ENCODE peak calls at places on chromosomes 7 and 10, in six cellular contexts. C is mesenchymal stem cell, I is neuronal stem cell, T is H9, V is IMR-90, D is H1. O is an unnamed sample.

GRCh38 chr7:780056-780455 is 52.2 kb upstream of the SUN1 start:
- DNase-seq in C (no peak), I (no peak), T (no peak), V (no peak), D (no peak), O (no peak)

GRCh38 chr10:77644557-77645243 is 7.1 kb upstream of the KCNMA1 start:
- DNase-seq in C (no peak), I (no peak), T (no peak), V (no peak), D (no peak), O (no peak)

GRCh38 chr7:150903627-150904026 is 51.3 kb downstream of the AOC1 start:
- DNase-seq in C (no peak), I (no peak), T (no peak), V (peak; percentile 81), D (no peak), O (no peak)

GRCh38 chr7:8605227-8605626 is 171.8 kb downstream of the NXPH1 start:
- DNase-seq in C (no peak), I (no peak), T (no peak), V (no peak), D (no peak), O (no peak)

GRCh38 chr7:146772581-146772980 is 656.0 kb downstream of the CNTNAP2 start:
- DNase-seq in C (no peak), I (peak; percentile 11), T (peak; percentile 80), V (no peak), D (peak; percentile 79), O (no peak)

GRCh38 chr7:16422100-16422430 is 727 bp upstream of the CRPPA start:
- DNase-seq in C (peak; percentile 33), I (no peak), T (no peak), V (peak; percentile 64), D (no peak), O (peak; percentile 22)

GRCh38 chr10:124125305-124126116 is 32.1 kb upstream of the CHST15 start:
- DNase-seq in C (no peak), I (no peak), T (peak; percentile 57), V (no peak), D (no peak), O (peak; percentile 70)

GRCh38 chr7:151400626-151401315 is 9.1 kb downstream of the WDR86 start:
- DNase-seq in C (no peak), I (no peak), T (no peak), V (no peak), D (no peak), O (no peak)

GRCh38 chr7:103487419-103487818 is 41.4 kb upstream of the SLC26A5 start:
- DNase-seq in C (no peak), I (no peak), T (no peak), V (no peak), D (no peak), O (no peak)

GRCh38 chr10:70804424-70804814 is 11.3 kb upstream of the SGPL1 start:
- DNase-seq in C (no peak), I (no peak), T (no peak), V (no peak), D (no peak), O (no peak)

GRCh38 chr10:119933179-119933578 is 40.6 kb downstream of the SEC23IP start:
- DNase-seq in C (no peak), I (peak; percentile 54), T (no peak), V (peak; percentile 3), D (no peak), O (no peak)

GRCh38 chr10:17021661-17022060 is 108.0 kb downstream of the CUBN start:
- DNase-seq in C (no peak), I (peak; percentile 60), T (no peak), V (peak; percentile 25), D (peak; percentile 46), O (no peak)

GRCh38 chr7:155553871-155554270 is 7.5 kb upstream of the CNPY1 start:
- DNase-seq in C (no peak), I (no peak), T (no peak), V (no peak), D (no peak), O (no peak)

GRCh38 chr10:79401015-79401921 is 44.2 kb downstream of the ZCCHC24 start:
- DNase-seq in C (peak; percentile 63), I (no peak), T (no peak), V (peak; percentile 49), D (no peak), O (no peak)

GRCh38 chr10:79379512-79380124 is 32.3 kb downstream of the PPIF start:
- DNase-seq in C (no peak), I (no peak), T (peak; percentile 22), V (no peak), D (no peak), O (no peak)

GRCh38 chr7:22574756-22575517 is 74.9 kb upstream of the STEAP1B start:
- DNase-seq in C (no peak), I (no peak), T (no peak), V (no peak), D (no peak), O (peak; percentile 57)

GRCh38 chr7:122767339-122767738 is 64.6 kb upstream of the RNF148 start:
- DNase-seq in C (no peak), I (peak; percentile 23), T (no peak), V (no peak), D (no peak), O (no peak)

GRCh38 chr7:157540020-157540419 is 203.2 kb downstream of the DNAJB6 start:
- DNase-seq in C (no peak), I (no peak), T (no peak), V (no peak), D (no peak), O (no peak)

GRCh38 chr10:110364531-110364937 is 59.8 kb upstream of the SMNDC1 start:
- DNase-seq in C (no peak), I (no peak), T (no peak), V (no peak), D (no peak), O (no peak)

GRCh38 chr7:87106974-87107612 is 45.2 kb upstream of the DMTF1 start:
- DNase-seq in C (no peak), I (no peak), T (no peak), V (no peak), D (no peak), O (peak; percentile 59)

GRCh38 chr10:117189557-117189956 is 7.7 kb upstream of the KCNK18 start:
- DNase-seq in C (no peak), I (no peak), T (no peak), V (no peak), D (no peak), O (no peak)

GRCh38 chr7:15441915-15442314 is 119.9 kb downstream of the AGMO start:
- DNase-seq in C (no peak), I (no peak), T (no peak), V (no peak), D (no peak), O (no peak)

GRCh38 chr7:24713850-24714675 is 43.2 kb downstream of the GSDME start:
- DNase-seq in C (no peak), I (no peak), T (no peak), V (no peak), D (peak; percentile 35), O (no peak)

GRCh38 chr10:128052696-128053095 is 73.5 kb downstream of the MKI67 start:
- DNase-seq in C (no peak), I (no peak), T (no peak), V (no peak), D (no peak), O (peak; percentile 35)

GRCh38 chr10:128051548-128051947 is 74.7 kb downstream of the MKI67 start:
- DNase-seq in C (no peak), I (no peak), T (no peak), V (no peak), D (no peak), O (no peak)

GRCh38 chr10:128049226-128050010 is 76.8 kb downstream of the MKI67 start:
- DNase-seq in C (no peak), I (no peak), T (no peak), V (no peak), D (no peak), O (peak; percentile 98)

GRCh38 chr10:128050117-128050516 is 76.1 kb downstream of the MKI67 start:
- DNase-seq in C (no peak), I (no peak), T (no peak), V (no peak), D (no peak), O (no peak)

DNA sequence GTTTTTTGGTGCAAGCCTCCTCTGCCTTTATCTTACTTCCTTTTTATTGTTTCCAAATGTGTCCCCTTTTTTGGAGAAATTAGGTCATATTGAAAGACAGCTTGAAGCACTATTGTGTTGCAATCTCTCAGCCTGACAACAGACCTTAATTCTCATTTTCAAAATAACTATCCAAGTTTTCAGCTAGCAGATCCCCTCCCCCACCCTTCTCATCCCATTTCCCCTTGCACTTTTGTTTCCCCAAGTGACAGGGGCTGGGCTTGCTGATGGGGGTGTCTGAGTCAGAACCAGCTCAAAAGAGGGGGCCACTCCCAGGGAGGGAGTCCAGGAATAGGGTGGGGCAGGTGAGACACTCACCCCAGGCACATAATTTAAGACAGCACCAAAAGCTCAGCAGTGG is 75.3 kb downstream of the MKI67 start:
- DNase-seq in C (no peak), I (no peak), T (no peak), V (no peak), D (no peak), O (no peak)
- H3K4me1 ChIP-seq in C (peaks cover 6% of the 10 kb centered on the region), I (peaks cover 4% of the 10 kb centered on the region), T (no peaks in the 10 kb centered on the region), V (peaks cover 4% of the 10 kb centered on the region), D (no peaks in the 10 kb centered on the region), O (peaks cover 3% of the 10 kb centered on the region)

DNA sequence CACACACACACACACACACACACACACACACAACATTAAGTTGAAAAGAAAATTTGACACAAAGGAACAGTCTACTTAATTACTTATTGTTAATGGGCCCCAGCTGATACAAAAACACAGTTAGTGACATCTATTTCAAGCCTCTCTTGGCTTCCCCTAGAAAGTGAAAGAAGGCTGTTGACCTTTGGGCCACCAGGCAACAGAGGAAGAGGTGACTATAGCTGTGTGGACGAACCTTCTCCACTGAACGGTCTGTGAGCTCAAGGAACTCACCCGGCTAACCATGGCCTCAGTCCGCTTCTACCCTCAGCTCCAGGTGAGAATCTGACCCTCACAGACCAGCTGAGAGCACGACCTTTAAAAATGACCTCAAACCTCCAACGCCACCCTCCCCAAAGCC is 32.9 kb upstream of the CALN1 start:
- DNase-seq in C (no peak), I (no peak), T (no peak), V (no peak), D (no peak), O (no peak)
- H3K14ac ChIP-seq in C (no peak overlapping the region), I (no peak overlapping the region), T (no peak overlapping the region), V (no peak overlapping the region), D (no peak overlapping the region), O (no peak overlapping the region)

DNA sequence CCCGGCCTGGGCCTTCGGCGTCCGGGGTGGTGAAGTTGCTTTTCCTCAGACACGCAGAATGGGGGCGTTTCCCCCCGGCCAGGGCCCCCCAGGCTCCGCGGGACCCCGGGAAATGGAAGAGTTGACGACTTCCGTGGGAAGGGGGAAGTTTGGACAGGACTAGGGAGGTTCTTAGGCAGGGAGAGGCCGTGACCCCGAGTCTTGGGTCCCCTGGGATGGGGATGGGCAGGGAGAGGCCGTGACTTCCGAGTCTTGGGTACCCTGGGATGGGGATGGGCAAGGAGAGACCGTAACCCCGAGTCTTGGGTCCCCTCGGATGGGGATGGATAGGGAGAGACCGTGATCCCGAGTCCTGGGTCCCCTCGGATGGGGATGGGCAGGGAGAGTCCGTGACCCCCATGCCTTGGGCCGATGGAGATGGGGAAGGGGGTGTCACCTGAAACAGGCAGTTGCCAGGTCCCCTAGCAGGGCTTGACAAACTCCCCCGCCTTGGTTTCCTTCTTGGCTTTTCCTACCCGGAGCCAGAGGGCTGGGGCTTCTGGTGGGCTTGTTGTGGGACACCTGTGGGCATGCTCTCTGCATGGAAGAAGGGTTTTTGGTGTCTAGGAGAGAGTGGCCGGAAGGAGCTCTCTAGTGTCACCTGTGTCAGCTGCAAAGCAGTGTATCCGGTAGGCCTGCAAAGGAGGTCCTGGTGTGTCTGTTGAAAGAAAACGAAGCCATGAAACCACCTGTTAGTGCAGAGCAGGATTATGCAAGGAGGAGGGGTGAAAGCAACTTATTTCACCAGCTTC is 1.1 kb downstream of the TRRAP start:
- DNase-seq in C (peak; percentile 41), I (no peak), T (peak; percentile 49), V (peak; percentile 17), D (peak; percentile 50), O (peak; percentile 63)
- H3K27ac ChIP-seq in C (no peak overlapping the region), I (peak overlapping the region; percentile 37), T (no peak overlapping the region), V (peak overlapping the region; percentile 81), D (peak overlapping the region; percentile 29), O (peak overlapping the region; percentile 30)

GRCh38 chr10:59587756-59588140 is 121.9 kb downstream of the SLC16A9 start:
- DNase-seq in C (no peak), I (no peak), T (no peak), V (no peak), D (no peak), O (no peak)
- H3K4me1 ChIP-seq in C (no peaks in the 10 kb centered on the region), I (no peaks in the 10 kb centered on the region), T (no peaks in the 10 kb centered on the region), V (no peaks in the 10 kb centered on the region), D (no peaks in the 10 kb centered on the region), O (no peaks in the 10 kb centered on the region)

O was measured in trophoblast cell.